ENCODE peak calls at places on chromosomes 2 and 18, in ten cellular contexts. One of them, this sample, is unnamed.

GRCh38 chr2:223027442-223027841 is 24.5 kb upstream of the KCNE4 start:
- DNase-seq in fibroblast of lung: peak; percentile 80
- DNase-seq in GM20000: no peak
- DNase-seq in endodermal cell: no peak
- DNase-seq in spleen: no peak
- DNase-seq in astrocyte of the spinal cord: peak; percentile 77
- DNase-seq in AG09309: peak; percentile 48
- DNase-seq in AG10803: peak; percentile 74
- DNase-seq in HFF-Myc: no peak
- DNase-seq in neural crest cell: no peak
- DNase-seq in this sample: peak; percentile 19

GRCh38 chr2:171227066-171227782 is 66.5 kb upstream of the TLK1 start:
- DNase-seq in fibroblast of lung: peak; percentile 43
- DNase-seq in GM20000: no peak
- DNase-seq in endodermal cell: no peak
- DNase-seq in spleen: no peak
- DNase-seq in astrocyte of the spinal cord: peak; percentile 5
- DNase-seq in AG09309: peak; percentile 28
- DNase-seq in AG10803: peak; percentile 9
- DNase-seq in HFF-Myc: no peak
- DNase-seq in neural crest cell: no peak
- DNase-seq in this sample: no peak

GRCh38 chr2:18149660-18150246 is 271.3 kb downstream of the KCNS3 start:
- DNase-seq in fibroblast of lung: peak; percentile 49
- DNase-seq in GM20000: peak; percentile 32
- DNase-seq in endodermal cell: no peak
- DNase-seq in spleen: no peak
- DNase-seq in astrocyte of the spinal cord: peak; percentile 66
- DNase-seq in AG09309: no peak
- DNase-seq in AG10803: peak; percentile 58
- DNase-seq in HFF-Myc: no peak
- DNase-seq in neural crest cell: no peak
- DNase-seq in this sample: no peak

GRCh38 chr2:46381263-46381849 is 84.1 kb downstream of the EPAS1 start:
- DNase-seq in fibroblast of lung: peak; percentile 11
- DNase-seq in GM20000: no peak
- DNase-seq in endodermal cell: peak; percentile 33
- DNase-seq in spleen: no peak
- DNase-seq in astrocyte of the spinal cord: no peak
- DNase-seq in AG09309: no peak
- DNase-seq in AG10803: no peak
- DNase-seq in HFF-Myc: no peak
- DNase-seq in neural crest cell: no peak
- DNase-seq in this sample: no peak

GRCh38 chr2:26772064-26773001 is 8.2 kb downstream of the SLC35F6 start:
- DNase-seq in fibroblast of lung: peak; percentile 24
- DNase-seq in GM20000: no peak
- DNase-seq in endodermal cell: no peak
- DNase-seq in spleen: peak; percentile 86
- DNase-seq in astrocyte of the spinal cord: no peak
- DNase-seq in AG09309: no peak
- DNase-seq in AG10803: peak; percentile 77
- DNase-seq in HFF-Myc: no peak
- DNase-seq in neural crest cell: no peak
- DNase-seq in this sample: peak; percentile 30

GRCh38 chr2:66697346-66697745 is 262.4 kb downstream of the MEIS1 start:
- DNase-seq in fibroblast of lung: no peak
- DNase-seq in GM20000: no peak
- DNase-seq in endodermal cell: no peak
- DNase-seq in spleen: no peak
- DNase-seq in astrocyte of the spinal cord: no peak
- DNase-seq in AG09309: no peak
- DNase-seq in AG10803: no peak
- DNase-seq in HFF-Myc: no peak
- DNase-seq in neural crest cell: no peak
- DNase-seq in this sample: no peak

GRCh38 chr2:9693138-9693520 is 62.3 kb upstream of the YWHAQ start:
- DNase-seq in fibroblast of lung: peak; percentile 86
- DNase-seq in GM20000: no peak
- DNase-seq in endodermal cell: no peak
- DNase-seq in spleen: no peak
- DNase-seq in astrocyte of the spinal cord: peak; percentile 58
- DNase-seq in AG09309: peak; percentile 52
- DNase-seq in AG10803: peak; percentile 90
- DNase-seq in HFF-Myc: no peak
- DNase-seq in neural crest cell: no peak
- DNase-seq in this sample: no peak

GRCh38 chr18:3454365-3455089 is 4.6 kb downstream of the TGIF1 start:
- DNase-seq in fibroblast of lung: peak; percentile 70
- DNase-seq in GM20000: peak; percentile 39
- DNase-seq in endodermal cell: peak; percentile 79
- DNase-seq in spleen: no peak
- DNase-seq in astrocyte of the spinal cord: peak; percentile 79
- DNase-seq in AG09309: no peak
- DNase-seq in AG10803: peak; percentile 75
- DNase-seq in HFF-Myc: no peak
- DNase-seq in neural crest cell: peak; percentile 26
- DNase-seq in this sample: peak; percentile 62

GRCh38 chr18:61635901-61636528 is 256.8 kb downstream of the RNF152 start:
- DNase-seq in fibroblast of lung: peak; percentile 27
- DNase-seq in GM20000: peak; percentile 39
- DNase-seq in endodermal cell: peak; percentile 85
- DNase-seq in spleen: no peak
- DNase-seq in astrocyte of the spinal cord: peak; percentile 67
- DNase-seq in AG09309: peak; percentile 2
- DNase-seq in AG10803: peak; percentile 52
- DNase-seq in HFF-Myc: no peak
- DNase-seq in neural crest cell: peak; percentile 41
- DNase-seq in this sample: peak; percentile 68

GRCh38 chr2:37506407-37507068 is 162.1 kb downstream of the QPCT start:
- DNase-seq in fibroblast of lung: peak; percentile 36
- DNase-seq in GM20000: peak; percentile 28
- DNase-seq in endodermal cell: no peak
- DNase-seq in spleen: no peak
- DNase-seq in astrocyte of the spinal cord: peak; percentile 12
- DNase-seq in AG09309: no peak
- DNase-seq in AG10803: peak; percentile 32
- DNase-seq in HFF-Myc: no peak
- DNase-seq in neural crest cell: no peak
- DNase-seq in this sample: no peak

DNA sequence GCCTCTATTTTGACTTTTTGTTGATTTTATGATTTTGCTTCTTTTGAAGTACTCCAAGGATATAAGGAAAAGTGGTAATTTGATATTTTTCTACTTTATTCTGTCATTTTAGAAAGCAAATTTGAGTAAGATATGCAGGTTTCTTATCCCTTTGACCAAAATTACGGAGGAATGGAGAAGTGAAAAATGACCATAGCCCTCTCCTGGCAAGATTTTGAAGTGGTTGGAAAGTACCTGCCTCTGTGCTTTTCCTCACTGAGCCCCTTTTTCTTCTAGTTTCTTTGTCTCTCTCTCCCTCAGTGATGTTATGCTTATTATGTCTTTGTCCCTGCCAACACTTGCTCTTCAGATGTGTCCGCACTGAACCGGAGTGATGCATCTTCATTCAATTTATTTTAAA is 898.1 kb downstream of the EPHA4 start:
- DNase-seq in fibroblast of lung: no peak
- DNase-seq in GM20000: peak; percentile 18
- DNase-seq in endodermal cell: no peak
- DNase-seq in spleen: no peak
- DNase-seq in astrocyte of the spinal cord: no peak
- DNase-seq in AG09309: no peak
- DNase-seq in AG10803: no peak
- DNase-seq in HFF-Myc: no peak
- DNase-seq in neural crest cell: no peak
- DNase-seq in this sample: no peak
- TF ChIP-seq CTCF in fibroblast of lung: no peak
- TF ChIP-seq CTCF in GM20000: no peak
- TF ChIP-seq CTCF in endodermal cell: peak; percentile 70
- TF ChIP-seq CTCF in spleen: no peak
- TF ChIP-seq CTCF in astrocyte of the spinal cord: no peak
- TF ChIP-seq CTCF in AG09309: no peak
- TF ChIP-seq CTCF in AG10803: peak; percentile 2
- TF ChIP-seq CTCF in HFF-Myc: no peak
- TF ChIP-seq CTCF in neural crest cell: peak; percentile 30
- TF ChIP-seq CTCF in this sample: no peak

DNA sequence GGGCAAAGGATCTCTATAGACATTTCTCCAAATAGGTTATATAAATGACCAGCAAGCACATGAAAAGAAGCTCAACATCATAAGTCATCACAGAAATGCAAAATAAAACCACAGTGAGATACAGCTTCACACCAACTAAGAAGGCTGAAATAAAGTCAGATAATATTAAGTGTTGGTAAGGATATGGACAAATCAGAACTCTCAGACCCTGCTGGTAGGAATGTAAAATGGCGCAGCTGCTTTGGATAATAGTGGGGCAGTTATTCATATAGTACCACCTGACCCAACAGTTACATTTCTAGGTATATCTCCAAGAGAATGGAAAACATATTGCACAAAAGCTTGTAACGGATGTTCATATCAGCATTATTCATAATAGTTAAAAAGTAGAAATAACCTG is 14.0 kb downstream of the EPB41L5 start:
- DNase-seq in fibroblast of lung: no peak
- DNase-seq in GM20000: no peak
- DNase-seq in endodermal cell: no peak
- DNase-seq in spleen: no peak
- DNase-seq in astrocyte of the spinal cord: no peak
- DNase-seq in AG09309: no peak
- DNase-seq in AG10803: no peak
- DNase-seq in HFF-Myc: no peak
- DNase-seq in neural crest cell: no peak
- DNase-seq in this sample: no peak
- TF ChIP-seq CTCF in fibroblast of lung: peak; percentile 12
- TF ChIP-seq CTCF in GM20000: no peak
- TF ChIP-seq CTCF in endodermal cell: peak; percentile 69
- TF ChIP-seq CTCF in spleen: no peak
- TF ChIP-seq CTCF in astrocyte of the spinal cord: no peak
- TF ChIP-seq CTCF in AG09309: no peak
- TF ChIP-seq CTCF in AG10803: peak; percentile 12
- TF ChIP-seq CTCF in HFF-Myc: peak; percentile 9
- TF ChIP-seq CTCF in neural crest cell: peak; percentile 53
- TF ChIP-seq CTCF in this sample: peak; percentile 23

GRCh38 chr2:227323818-227324217 is 1.2 kb upstream of the MFF start:
- DNase-seq in fibroblast of lung: no peak
- DNase-seq in GM20000: no peak
- DNase-seq in endodermal cell: no peak
- DNase-seq in spleen: no peak
- DNase-seq in astrocyte of the spinal cord: no peak
- DNase-seq in AG09309: no peak
- DNase-seq in AG10803: no peak
- DNase-seq in HFF-Myc: no peak
- DNase-seq in neural crest cell: no peak
- DNase-seq in this sample: no peak

GRCh38 chr2:227324671-227325055 is 388 bp upstream of the MFF start:
- DNase-seq in fibroblast of lung: no peak
- DNase-seq in GM20000: peak; percentile 66
- DNase-seq in endodermal cell: peak; percentile 54
- DNase-seq in spleen: no peak
- DNase-seq in astrocyte of the spinal cord: no peak
- DNase-seq in AG09309: no peak
- DNase-seq in AG10803: peak; percentile 25
- DNase-seq in HFF-Myc: peak; percentile 16
- DNase-seq in neural crest cell: peak; percentile 3
- DNase-seq in this sample: peak; percentile 12

GRCh38 chr2:227325824-227326195 is 759 bp downstream of the MFF start:
- DNase-seq in fibroblast of lung: peak; percentile 57
- DNase-seq in GM20000: peak; percentile 33
- DNase-seq in endodermal cell: no peak
- DNase-seq in spleen: peak; percentile 85
- DNase-seq in astrocyte of the spinal cord: peak; percentile 57
- DNase-seq in AG09309: no peak
- DNase-seq in AG10803: peak; percentile 43
- DNase-seq in HFF-Myc: peak; percentile 6
- DNase-seq in neural crest cell: peak; percentile 26
- DNase-seq in this sample: peak; percentile 45

GRCh38 chr2:227326783-227327182 is 1.7 kb downstream of the MFF start:
- DNase-seq in fibroblast of lung: no peak
- DNase-seq in GM20000: no peak
- DNase-seq in endodermal cell: no peak
- DNase-seq in spleen: no peak
- DNase-seq in astrocyte of the spinal cord: no peak
- DNase-seq in AG09309: no peak
- DNase-seq in AG10803: no peak
- DNase-seq in HFF-Myc: no peak
- DNase-seq in neural crest cell: no peak
- DNase-seq in this sample: no peak

GRCh38 chr2:227325056-227325823 is at the start of gene MFF:
- DNase-seq in fibroblast of lung: peak; percentile 93
- DNase-seq in GM20000: peak; percentile 96
- DNase-seq in endodermal cell: peak; percentile 95
- DNase-seq in spleen: peak; percentile 99
- DNase-seq in astrocyte of the spinal cord: peak; percentile 94
- DNase-seq in AG09309: peak; percentile 63
- DNase-seq in AG10803: peak; percentile 91
- DNase-seq in HFF-Myc: peak; percentile 73
- DNase-seq in neural crest cell: peak; percentile 81
- DNase-seq in this sample: peak; percentile 92
- TF ChIP-seq CTCF in fibroblast of lung: no peak
- TF ChIP-seq CTCF in GM20000: peak; percentile 20
- TF ChIP-seq CTCF in endodermal cell: peak; percentile 61
- TF ChIP-seq CTCF in spleen: peak; percentile 22
- TF ChIP-seq CTCF in astrocyte of the spinal cord: peak; percentile 20
- TF ChIP-seq CTCF in AG09309: peak; percentile 23
- TF ChIP-seq CTCF in AG10803: peak; percentile 1
- TF ChIP-seq CTCF in HFF-Myc: no peak
- TF ChIP-seq CTCF in neural crest cell: no peak
- TF ChIP-seq CTCF in this sample: no peak

GRCh38 chr18:80178935-80179818 is 68.1 kb downstream of the PARD6G start:
- DNase-seq in fibroblast of lung: no peak
- DNase-seq in GM20000: no peak
- DNase-seq in endodermal cell: no peak
- DNase-seq in spleen: no peak
- DNase-seq in astrocyte of the spinal cord: no peak
- DNase-seq in AG09309: no peak
- DNase-seq in AG10803: no peak
- DNase-seq in HFF-Myc: no peak
- DNase-seq in neural crest cell: no peak
- DNase-seq in this sample: no peak

GRCh38 chr18:80180778-80181564 is 66.3 kb downstream of the PARD6G start:
- DNase-seq in fibroblast of lung: no peak
- DNase-seq in GM20000: no peak
- DNase-seq in endodermal cell: no peak
- DNase-seq in spleen: no peak
- DNase-seq in astrocyte of the spinal cord: no peak
- DNase-seq in AG09309: no peak
- DNase-seq in AG10803: no peak
- DNase-seq in HFF-Myc: no peak
- DNase-seq in neural crest cell: no peak
- DNase-seq in this sample: no peak

GRCh38 chr18:80182855-80183254 is 64.5 kb downstream of the PARD6G start:
- DNase-seq in fibroblast of lung: no peak
- DNase-seq in GM20000: no peak
- DNase-seq in endodermal cell: no peak
- DNase-seq in spleen: no peak
- DNase-seq in astrocyte of the spinal cord: no peak
- DNase-seq in AG09309: no peak
- DNase-seq in AG10803: no peak
- DNase-seq in HFF-Myc: no peak
- DNase-seq in neural crest cell: no peak
- DNase-seq in this sample: no peak

GRCh38 chr18:80181642-80182461 is 65.5 kb downstream of the PARD6G start:
- DNase-seq in fibroblast of lung: no peak
- DNase-seq in GM20000: no peak
- DNase-seq in endodermal cell: no peak
- DNase-seq in spleen: no peak
- DNase-seq in astrocyte of the spinal cord: no peak
- DNase-seq in AG09309: no peak
- DNase-seq in AG10803: no peak
- DNase-seq in HFF-Myc: no peak
- DNase-seq in neural crest cell: no peak
- DNase-seq in this sample: no peak

GRCh38 chr18:80179857-80180558 is 67.3 kb downstream of the PARD6G start:
- DNase-seq in fibroblast of lung: no peak
- DNase-seq in GM20000: no peak
- DNase-seq in endodermal cell: no peak
- DNase-seq in spleen: no peak
- DNase-seq in astrocyte of the spinal cord: no peak
- DNase-seq in AG09309: no peak
- DNase-seq in AG10803: no peak
- DNase-seq in HFF-Myc: no peak
- DNase-seq in neural crest cell: no peak
- DNase-seq in this sample: no peak
- TF ChIP-seq CTCF in fibroblast of lung: no peak
- TF ChIP-seq CTCF in GM20000: no peak
- TF ChIP-seq CTCF in endodermal cell: no peak
- TF ChIP-seq CTCF in spleen: no peak
- TF ChIP-seq CTCF in astrocyte of the spinal cord: no peak
- TF ChIP-seq CTCF in AG09309: no peak
- TF ChIP-seq CTCF in AG10803: no peak
- TF ChIP-seq CTCF in HFF-Myc: no peak
- TF ChIP-seq CTCF in neural crest cell: no peak
- TF ChIP-seq CTCF in this sample: no peak